ENCODE peak calls at places on chromosomes 11 and 22, in eight cellular contexts. X is amniotic epithelial cell, N is psoas muscle, J is cardiac fibroblast, G is NCI-H1105 treated with DMSO at 0.1 percent for 48 hours, R is NCI-H774, D is endothelial cell, L is neuronal stem cell. I is an unnamed sample.

GRCh38 chr11:6418199-6418957 is 516 bp downstream of the APBB1 start:
- DNase-seq in G (peak; percentile 18), D (peak; percentile 20), J (no peak), R (no peak), X (no peak), L (peak; percentile 48), N (no peak), I (peak; percentile 24)

GRCh38 chr22:33299245-33299956 is 241.2 kb upstream of the SYN3 start:
- DNase-seq in X (no peak), R (no peak), G (peak; percentile 45), L (no peak), J (no peak), N (no peak), D (no peak), I (no peak)

GRCh38 chr11:36672815-36673450 is 74.9 kb upstream of the RAG2 start:
- DNase-seq in X (peak; percentile 50), N (no peak), D (peak; percentile 7), L (no peak), J (peak; percentile 71), G (peak; percentile 36), R (no peak), I (peak; percentile 30)

GRCh38 chr22:43256569-43257360 is 69.8 kb upstream of the TTLL12 start:
- DNase-seq in D (no peak), X (no peak), R (no peak), L (no peak), G (no peak), N (no peak), J (no peak), I (no peak)

GRCh38 chr11:90646706-90647105 is 423.9 kb upstream of the CHORDC1 start:
- DNase-seq in X (no peak), J (no peak), D (no peak), G (no peak), R (no peak), N (no peak), L (no peak), I (no peak)

GRCh38 chr11:30984442-30984816 is 385.1 kb downstream of the DCDC1 start:
- DNase-seq in N (no peak), R (no peak), J (peak; percentile 77), G (no peak), L (no peak), X (peak; percentile 82), D (no peak), I (no peak)

GRCh38 chr11:13068211-13068610 is 59.1 kb downstream of the RASSF10 start:
- DNase-seq in R (no peak), N (no peak), X (no peak), G (no peak), L (no peak), J (no peak), D (no peak), I (no peak)

GRCh38 chr11:107719557-107720304 is 7.9 kb upstream of the SLN start:
- DNase-seq in D (no peak), G (no peak), L (no peak), N (no peak), J (peak; percentile 25), R (no peak), X (no peak), I (no peak)

GRCh38 chr11:24383137-24383536 is 113.7 kb upstream of the LUZP2 start:
- DNase-seq in J (no peak), G (no peak), D (no peak), L (no peak), X (peak; percentile 52), N (no peak), R (no peak), I (no peak)

GRCh38 chr11:62705880-62706831 is 1.1 kb downstream of the BSCL2 start:
- DNase-seq in N (peak; percentile 98), X (peak; percentile 83), D (peak; percentile 97), L (peak; percentile 94), G (peak; percentile 96), R (peak; percentile 95), J (peak; percentile 92), I (peak; percentile 97)

GRCh38 chr22:49789289-49790141 is 38.2 kb downstream of the BRD1 start:
- DNase-seq in D (peak; percentile 33), G (no peak), N (peak; percentile 80), L (no peak), J (peak; percentile 65), R (no peak), X (peak; percentile 57), I (no peak)

GRCh38 chr22:48445113-48445827 is 1382.4 kb downstream of the BRD1 start:
- DNase-seq in J (no peak), L (no peak), N (no peak), X (no peak), G (no peak), D (no peak), R (no peak), I (no peak)

GRCh38 chr11:66454828-66455227 is 11.9 kb upstream of the PELI3 start:
- DNase-seq in R (no peak), G (no peak), X (no peak), L (no peak), N (no peak), D (no peak), J (no peak), I (no peak)

GRCh38 chr11:108985611-108986279 is 320.9 kb downstream of the DDX10 start:
- DNase-seq in X (peak; percentile 69), G (no peak), J (peak; percentile 78), R (no peak), D (no peak), N (no peak), L (no peak), I (no peak)

GRCh38 chr11:34640050-34640971 is 19.4 kb downstream of the EHF start:
- DNase-seq in D (no peak), G (no peak), X (peak; percentile 36), J (no peak), L (no peak), N (no peak), R (no peak), I (no peak)

GRCh38 chr22:20449819-20450550 is 12.4 kb upstream of the SCARF2 start:
- DNase-seq in D (no peak), N (peak; percentile 26), L (no peak), R (no peak), G (no peak), J (no peak), X (no peak), I (no peak)

GRCh38 chr22:37207981-37208380 is 4.3 kb downstream of the SSTR3 start:
- DNase-seq in D (no peak), J (no peak), N (no peak), X (no peak), G (no peak), R (no peak), L (no peak), I (no peak)

GRCh38 chr22:30290318-30290678 is 993 bp upstream of the CASTOR1 start:
- DNase-seq in R (no peak), X (no peak), L (peak; percentile 9), D (no peak), N (no peak), J (peak; percentile 33), G (no peak), I (no peak)

GRCh38 chr11:96052921-96053631 is 129.2 kb upstream of the MTMR2 start:
- DNase-seq in R (no peak), D (no peak), L (no peak), X (no peak), J (peak; percentile 68), N (no peak), G (no peak), I (no peak)

GRCh38 chr11:44445500-44446340 is 119.7 kb upstream of the CD82 start:
- DNase-seq in J (no peak), N (no peak), X (no peak), R (no peak), D (no peak), G (peak; percentile 56), L (no peak), I (peak; percentile 17)

GRCh38 chr22:42990131-42990838 is 24.7 kb downstream of the PACSIN2 start:
- DNase-seq in L (no peak), G (no peak), J (peak; percentile 94), N (no peak), D (no peak), R (no peak), X (peak; percentile 96), I (no peak)

GRCh38 chr11:134074766-134075165 is 5.9 kb downstream of the JAM3 start:
- DNase-seq in X (no peak), J (no peak), L (no peak), R (no peak), N (no peak), D (no peak), G (no peak), I (no peak)

GRCh38 chr11:120612363-120613263 is 101.1 kb downstream of the GRIK4 start:
- DNase-seq in G (no peak), R (no peak), L (no peak), N (no peak), D (no peak), X (peak; percentile 2), J (peak; percentile 5), I (no peak)

GRCh38 chr22:33861216-33861875 is 58.9 kb downstream of the LARGE1 start:
- DNase-seq in R (no peak), X (no peak), J (no peak), G (no peak), L (no peak), D (no peak), N (no peak), I (no peak)

GRCh38 chr22:50710886-50711285 is 27.1 kb upstream of the ACR start:
- DNase-seq in R (no peak), D (no peak), L (no peak), G (no peak), X (no peak), J (no peak), N (peak; percentile 31), I (no peak)

GRCh38 chr11:282630-283360 is 4.6 kb downstream of the NLRP6 start:
- DNase-seq in J (no peak), G (no peak), L (no peak), X (no peak), R (no peak), D (no peak), N (peak; percentile 22), I (no peak)

I was measured in NCI-H345.